ENCODE peak calls at places on chromosomes 3 and 15, in four cellular contexts. D is brain microvascular endothelial cell, I is germinal center, T is AML-193. P is an unnamed sample.
A peak's percentile ranks its signal among the peaks of the same experiment; 100 is the strongest.

GRCh38 chr3:58217209-58217811 is 6.5 kb upstream of the DNASE1L3 start:
- DNase-seq in D (peak; percentile 83), T (peak; percentile 94), I (peak; percentile 77), P (peak; percentile 32)

GRCh38 chr3:124049203-124049748 is 57.4 kb upstream of the ROPN1 start:
- DNase-seq in D (no peak), T (no peak), I (no peak), P (no peak)

GRCh38 chr15:76239786-76240185 is 71.5 kb downstream of the ETFA start:
- DNase-seq in T (no peak), I (no peak), D (no peak), P (no peak)

GRCh38 chr3:171306631-171307030 is 153.6 kb downstream of the TNIK start:
- DNase-seq in D (peak; percentile 99), I (no peak), T (no peak), P (no peak)

GRCh38 chr3:68306571-68306970 is 625.8 kb downstream of the TAFA4 start:
- DNase-seq in D (no peak), I (no peak), T (peak; percentile 18), P (no peak)

GRCh38 chr15:26531489-26531888 is 241.4 kb downstream of the GABRB3 start:
- DNase-seq in D (no peak), I (no peak), T (no peak), P (no peak)

GRCh38 chr15:96882361-96882760 is 551.9 kb downstream of the NR2F2 start:
- DNase-seq in T (no peak), D (no peak), I (no peak), P (no peak)

GRCh38 chr3:37904614-37905047 is 43.0 kb downstream of the CTDSPL start:
- DNase-seq in D (peak; percentile 34), I (no peak), T (no peak), P (no peak)

GRCh38 chr3:125519678-125520562 is at the start of gene SNX4:
- DNase-seq in I (peak; percentile 85), T (peak; percentile 97), D (peak; percentile 92), P (peak; percentile 83)

GRCh38 chr3:186241910-186242821 is 119.9 kb downstream of the DGKG start:
- DNase-seq in I (peak; percentile 75), T (peak; percentile 52), D (peak; percentile 90), P (peak; percentile 73)

GRCh38 chr15:59501531-59502113 is 63.6 kb downstream of the FAM81A start:
- DNase-seq in D (peak; percentile 52), T (peak; percentile 42), I (peak; percentile 42), P (no peak)

GRCh38 chr3:11671648-11672100 is 28.0 kb upstream of the VGLL4 start:
- DNase-seq in D (no peak), T (peak; percentile 28), I (peak; percentile 52), P (no peak)

GRCh38 chr15:49168026-49168425 is 2.0 kb upstream of the GALK2 start:
- DNase-seq in T (no peak), I (no peak), D (no peak), P (no peak)

GRCh38 chr15:46166750-46167149 is 531.9 kb downstream of the SQOR start:
- DNase-seq in D (no peak), I (no peak), T (no peak), P (no peak)

GRCh38 chr3:7000501-7000900 is 139.6 kb downstream of the GRM7 start:
- DNase-seq in T (no peak), I (no peak), D (no peak), P (no peak)

GRCh38 chr15:81516461-81516860 is 142.4 kb upstream of the TMC3 start:
- DNase-seq in T (no peak), D (peak; percentile 27), I (no peak), P (no peak)

GRCh38 chr15:73800662-73801345 is 47.7 kb upstream of the INSYN1 start:
- DNase-seq in T (no peak), I (no peak), D (peak; percentile 80), P (no peak)

GRCh38 chr3:100403956-100404548 is 2.7 kb downstream of the LNP1 start:
- DNase-seq in D (no peak), I (no peak), T (no peak), P (no peak)